ENCODE peak calls at places on chromosomes 12 and 14, in four cellular contexts. R is cardiac muscle cell, G is NB4, V is GM20000. Q is an unnamed sample.

GRCh38 chr12:81500788-81501187 is 258.4 kb downstream of the PPFIA2 start:
- DNase-seq in R (peak), G (no peak), V (no peak), Q (peak)

GRCh38 chr14:100871234-100872186 is 32.0 kb downstream of the RTL1 start:
- DNase-seq in R (no peak), G (peak), V (no peak), Q (no peak)

GRCh38 chr12:29212682-29213397 is 63.8 kb downstream of the FAR2 start:
- DNase-seq in R (no peak), G (peak), V (no peak), Q (no peak)

GRCh38 chr12:58455146-58455545 is 465.2 kb downstream of the LRIG3 start:
- DNase-seq in R (no peak), G (no peak), V (no peak), Q (no peak)

GRCh38 chr14:102215522-102216250 is 76.0 kb downstream of the WDR20 start:
- DNase-seq in R (peak), G (no peak), V (no peak), Q (no peak)

GRCh38 chr12:1339608-1340319 is 254.6 kb downstream of the FBXL14 start:
- DNase-seq in R (no peak), G (no peak), V (no peak), Q (no peak)

GRCh38 chr14:30355431-30355913 is 203.5 kb upstream of the G2E3 start:
- DNase-seq in R (peak), G (no peak), V (peak), Q (no peak)

GRCh38 chr12:121820056-121820455 is 16.2 kb downstream of the SETD1B start:
- DNase-seq in R (no peak), G (no peak), V (no peak), Q (no peak)

GRCh38 chr12:5043589-5044419 is at the start of gene KCNA5:
- DNase-seq in R (peak), G (peak), V (no peak), Q (no peak)

GRCh38 chr12:7289743-7290142 is 14.1 kb upstream of the ACSM4 start:
- DNase-seq in R (no peak), G (peak), V (no peak), Q (no peak)

GRCh38 chr14:70052990-70053389 is 135.8 kb downstream of the SLC8A3 start:
- DNase-seq in R (peak), G (peak), V (peak), Q (no peak)

GRCh38 chr12:25756974-25757665 is 201.4 kb upstream of the RASSF8 start:
- DNase-seq in R (peak), G (no peak), V (no peak), Q (no peak)

GRCh38 chr14:88617479-88617878 is 54.6 kb downstream of the ZC3H14 start:
- DNase-seq in R (no peak), G (no peak), V (no peak), Q (no peak)

GRCh38 chr12:97567619-97568110 is 105.1 kb downstream of the RMST start:
- DNase-seq in R (no peak), G (no peak), V (no peak), Q (no peak)

GRCh38 chr12:110790301-110790700 is 47.6 kb upstream of the PPP1CC start:
- DNase-seq in R (no peak), G (no peak), V (no peak), Q (peak)

GRCh38 chr12:122050706-122051105 is 27.9 kb upstream of the MLXIP start:
- DNase-seq in R (no peak), G (no peak), V (no peak), Q (no peak)

GRCh38 chr14:70665448-70666363 is 24.0 kb downstream of the TTC9 start:
- DNase-seq in R (no peak), G (no peak), V (peak), Q (peak)

GRCh38 chr12:100859063-100859627 is 64.6 kb downstream of the ANO4 start:
- DNase-seq in R (no peak), G (no peak), V (no peak), Q (no peak)

GRCh38 chr12:10559241-10559640 is 53.6 kb downstream of the EIF2S3B start:
- DNase-seq in R (no peak), G (peak), V (no peak), Q (no peak)

GRCh38 chr14:90382491-90383125 is 14.2 kb upstream of the CALM1 start:
- DNase-seq in R (peak), G (peak), V (peak), Q (peak)

GRCh38 chr12:68163546-68164210 is 4.1 kb upstream of the IFNG start:
- DNase-seq in R (no peak), G (no peak), V (no peak), Q (no peak)

GRCh38 chr14:97411938-97412612 is 614.9 kb downstream of the VRK1 start:
- DNase-seq in R (no peak), G (no peak), V (no peak), Q (no peak)

GRCh38 chr14:97412933-97413574 is 615.9 kb downstream of the VRK1 start:
- DNase-seq in R (no peak), G (no peak), V (no peak), Q (no peak)

GRCh38 chr14:97408937-97409860 is 612.0 kb downstream of the VRK1 start:
- DNase-seq in R (no peak), G (no peak), V (no peak), Q (no peak)

GRCh38 chr14:97408503-97408902 is 611.3 kb downstream of the VRK1 start:
- DNase-seq in R (no peak), G (no peak), V (no peak), Q (no peak)

GRCh38 chr14:97410667-97411286 is 613.6 kb downstream of the VRK1 start:
- DNase-seq in R (no peak), G (no peak), V (no peak), Q (no peak)
- TF ChIP-seq CTCF in R (no peak), G (no peak), V (no peak), Q (peak)

GRCh38 chr12:94750891-94751290 is 100.5 kb upstream of the TMCC3 start:
- DNase-seq in R (no peak), G (no peak), V (no peak), Q (no peak)

GRCh38 chr12:94749890-94750289 is 99.5 kb upstream of the TMCC3 start:
- DNase-seq in R (no peak), G (no peak), V (no peak), Q (no peak)

GRCh38 chr12:94754653-94755052 is 104.3 kb upstream of the TMCC3 start:
- DNase-seq in R (no peak), G (no peak), V (no peak), Q (no peak)

GRCh38 chr12:94748726-94749421 is 98.5 kb upstream of the TMCC3 start:
- DNase-seq in R (no peak), G (no peak), V (no peak), Q (no peak)

GRCh38 chr12:94753071-94753779 is 102.9 kb upstream of the TMCC3 start:
- DNase-seq in R (no peak), G (peak), V (no peak), Q (peak)
- TF ChIP-seq CTCF in R (peak), G (no peak), V (no peak), Q (no peak)

GRCh38 chr14:104792945-104793702 is 2.4 kb downstream of the AKT1 start:
- DNase-seq in R (no peak), G (no peak), V (no peak), Q (no peak)
- TF ChIP-seq CTCF in R (no peak), G (no peak), V (no peak), Q (no peak)

GRCh38 chr12:16685107-16685506 is 79.1 kb upstream of the LMO3 start:
- DNase-seq in R (no peak), G (no peak), V (no peak), Q (no peak)
- TF ChIP-seq CTCF in R (peak), G (no peak), V (no peak), Q (peak)

GRCh38 chr14:77616454-77617229 is at the start of gene SPTLC2:
- DNase-seq in R (peak), G (peak), V (peak), Q (peak)
- TF ChIP-seq CTCF in R (no peak), G (no peak), V (no peak), Q (peak)

GRCh38 chr14:59882957-59883356 is 12.4 kb upstream of the RTN1 start:
- DNase-seq in R (no peak), G (peak), V (no peak), Q (no peak)
- TF ChIP-seq CTCF in R (peak), G (peak), V (no peak), Q (peak)

GRCh38 chr12:96356831-96357230 is 43.4 kb downstream of the CDK17 start:
- DNase-seq in R (no peak), G (no peak), V (no peak), Q (no peak)
- TF ChIP-seq CTCF in R (no peak), G (no peak), V (no peak), Q (no peak)

GRCh38 chr12:31705651-31706050 is 23.2 kb downstream of the AMN1 start:
- DNase-seq in R (no peak), G (no peak), V (no peak), Q (no peak)

DNA sequence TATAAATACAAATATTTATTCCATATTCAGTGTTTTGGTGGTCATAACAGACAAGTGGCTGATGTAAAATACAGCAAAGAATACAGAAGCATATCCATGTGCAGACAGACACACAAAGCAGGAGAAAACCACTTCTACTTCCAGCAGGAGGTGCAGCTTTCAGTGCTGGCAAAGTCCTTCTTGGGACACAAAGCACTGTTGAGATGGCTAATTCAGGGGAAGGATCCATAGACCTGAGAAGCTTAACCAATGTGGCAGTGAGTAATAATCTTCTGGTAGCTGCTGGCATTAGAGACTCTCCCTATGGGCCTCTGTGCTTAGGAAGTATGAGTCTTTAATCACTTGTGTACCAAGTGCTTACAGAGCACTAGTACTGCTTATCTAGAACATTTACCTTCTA is 26.8 kb downstream of the AMN1 start:
- DNase-seq in R (peak), G (peak), V (no peak), Q (peak)
- TF ChIP-seq CTCF in R (peak), G (no peak), V (no peak), Q (peak)

DNA sequence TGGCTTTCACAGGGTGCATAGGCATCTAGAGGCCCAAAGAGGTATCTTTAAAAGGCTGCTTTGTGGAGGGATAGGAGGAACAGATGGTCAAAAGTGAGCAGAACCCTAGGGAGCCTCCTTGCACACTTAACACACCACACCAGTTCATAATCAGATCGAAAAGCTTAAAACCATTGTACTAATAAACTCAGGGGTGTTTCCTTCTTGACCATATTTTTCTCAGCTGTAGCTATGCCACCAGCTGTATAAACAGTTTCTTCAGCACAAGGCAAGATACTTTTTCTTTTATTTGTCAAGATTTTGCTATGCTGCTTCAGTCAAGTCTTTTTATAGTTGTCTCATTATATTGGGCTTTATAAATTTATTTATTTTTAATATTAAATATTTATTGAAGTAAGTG is 88.7 kb downstream of the RIC8B start:
- DNase-seq in R (no peak), G (no peak), V (no peak), Q (no peak)
- TF ChIP-seq CTCF in R (no peak), G (no peak), V (no peak), Q (no peak)

GRCh38 chr12:19129486-19130223 is at the start of gene PLEKHA5:
- DNase-seq in R (peak), G (peak), V (peak), Q (no peak)
- TF ChIP-seq CTCF in R (no peak), G (no peak), V (no peak), Q (peak)